ENCODE peak calls at places on chromosomes 4 and X, in seven cellular contexts. A is fibroblast of mammary gland, M is mesendoderm, Q is pancreas, E is uterus, J is AG04450, P is GM23248. L is an unnamed sample.

GRCh38 chr4:124711469-124712416 is 789 bp downstream of the ANKRD50 start:
- DNase-seq in A (peak), M (peak), Q (peak), E (no peak), J (peak), P (peak), L (peak)

GRCh38 chrX:73817381-73818199 is 254.6 kb downstream of the CHIC1 start:
- DNase-seq in A (no peak), M (no peak), Q (no peak), E (no peak), J (no peak), P (peak), L (no peak)

GRCh38 chrX:153765138-153766079 is 1.4 kb downstream of the PLXNB3 start:
- DNase-seq in A (no peak), M (peak), Q (peak), E (peak), J (no peak), P (peak), L (no peak)

GRCh38 chr4:99755223-99755944 is 61.2 kb upstream of the DAPP1 start:
- DNase-seq in A (peak), M (peak), Q (no peak), E (no peak), J (no peak), P (peak), L (no peak)

GRCh38 chr4:72857787-72858186 is 211.7 kb downstream of the COX18 start:
- DNase-seq in A (peak), M (no peak), Q (no peak), E (peak), J (no peak), P (peak), L (no peak)

GRCh38 chr4:117678861-117679260 is 355.4 kb upstream of the NDST3 start:
- DNase-seq in A (no peak), M (peak), Q (no peak), E (no peak), J (no peak), P (no peak), L (no peak)

GRCh38 chr4:114078636-114079035 is 99.2 kb upstream of the ARSJ start:
- DNase-seq in A (peak), M (no peak), Q (no peak), E (no peak), J (no peak), P (peak), L (peak)

GRCh38 chr4:88814043-88814617 is 116.5 kb upstream of the NAP1L5 start:
- DNase-seq in A (no peak), M (peak), Q (no peak), E (no peak), J (no peak), P (no peak), L (no peak)

GRCh38 chr4:184355111-184355604 is 119.2 kb downstream of the IRF2 start:
- DNase-seq in A (peak), M (no peak), Q (no peak), E (no peak), J (peak), P (peak), L (peak)

GRCh38 chr4:152652102-152652501 is 27.7 kb downstream of the TMEM154 start:
- DNase-seq in A (no peak), M (no peak), Q (no peak), E (no peak), J (no peak), P (no peak), L (no peak)

GRCh38 chr4:149972407-149972806 is 105.8 kb upstream of the DCLK2 start:
- DNase-seq in A (peak), M (no peak), Q (no peak), E (no peak), J (no peak), P (no peak), L (no peak)

GRCh38 chr4:59671037-59671436 is 1529.1 kb upstream of the ADGRL3 start:
- DNase-seq in A (no peak), M (peak), Q (no peak), E (no peak), J (no peak), P (no peak), L (no peak)

GRCh38 chrX:86845101-86845500 is 672.5 kb upstream of the KLHL4 start:
- DNase-seq in A (no peak), M (no peak), Q (no peak), E (no peak), J (no peak), P (no peak), L (no peak)

GRCh38 chrX:77668391-77669237 is 117.4 kb downstream of the ATRX start:
- DNase-seq in A (peak), M (no peak), Q (no peak), E (no peak), J (no peak), P (peak), L (peak)

GRCh38 chrX:69951756-69952155 is 98.0 kb downstream of the AWAT2 start:
- DNase-seq in A (no peak), M (peak), Q (no peak), E (no peak), J (no peak), P (no peak), L (no peak)

GRCh38 chrX:155871934-155872333 is 9.2 kb upstream of the VAMP7 start:
- DNase-seq in A (no peak), M (no peak), Q (no peak), E (no peak), J (no peak), P (no peak), L (no peak)

GRCh38 chrX:155876704-155877103 is 4.4 kb upstream of the VAMP7 start:
- DNase-seq in A (no peak), M (no peak), Q (no peak), E (no peak), J (no peak), P (no peak), L (no peak)

GRCh38 chrX:155873203-155873602 is 7.9 kb upstream of the VAMP7 start:
- DNase-seq in A (no peak), M (no peak), Q (no peak), E (no peak), J (no peak), P (no peak), L (no peak)

GRCh38 chrX:155877288-155877687 is 3.9 kb upstream of the VAMP7 start:
- DNase-seq in A (no peak), M (no peak), Q (no peak), E (no peak), J (no peak), P (no peak), L (no peak)

GRCh38 chrX:155874571-155875244 is 6.4 kb upstream of the VAMP7 start:
- DNase-seq in A (no peak), M (no peak), Q (no peak), E (no peak), J (no peak), P (no peak), L (no peak)
- H3K4me3 ChIP-seq in A (no peak), M (no peak), Q (no peak), E (no peak), J (peak), P (no peak), L (peak)

GRCh38 chr4:1250527-1250812 is 1.5 kb upstream of the CTBP1 start:
- DNase-seq in A (no peak), M (no peak), Q (peak), E (no peak), J (no peak), P (no peak), L (no peak)
- H3K4me3 ChIP-seq in A (no peak), M (no peak), Q (peak), E (no peak), J (no peak), P (no peak), L (no peak)

GRCh38 chrX:131739823-131740222 is 195.9 kb downstream of the OR13H1 start:
- DNase-seq in A (no peak), M (no peak), Q (no peak), E (no peak), J (no peak), P (no peak), L (no peak)

GRCh38 chrX:131745942-131746489 is 202.1 kb downstream of the OR13H1 start:
- DNase-seq in A (no peak), M (no peak), Q (no peak), E (no peak), J (no peak), P (no peak), L (no peak)

GRCh38 chrX:131746491-131746968 is 202.7 kb downstream of the OR13H1 start:
- DNase-seq in A (peak), M (no peak), Q (no peak), E (peak), J (no peak), P (no peak), L (no peak)

GRCh38 chrX:131741103-131741581 is 197.3 kb downstream of the OR13H1 start:
- DNase-seq in A (peak), M (no peak), Q (no peak), E (peak), J (no peak), P (no peak), L (no peak)
- H3K4me3 ChIP-seq in A (peak), M (no peak), Q (peak), E (peak), J (no peak), P (no peak), L (no peak)

DNA sequence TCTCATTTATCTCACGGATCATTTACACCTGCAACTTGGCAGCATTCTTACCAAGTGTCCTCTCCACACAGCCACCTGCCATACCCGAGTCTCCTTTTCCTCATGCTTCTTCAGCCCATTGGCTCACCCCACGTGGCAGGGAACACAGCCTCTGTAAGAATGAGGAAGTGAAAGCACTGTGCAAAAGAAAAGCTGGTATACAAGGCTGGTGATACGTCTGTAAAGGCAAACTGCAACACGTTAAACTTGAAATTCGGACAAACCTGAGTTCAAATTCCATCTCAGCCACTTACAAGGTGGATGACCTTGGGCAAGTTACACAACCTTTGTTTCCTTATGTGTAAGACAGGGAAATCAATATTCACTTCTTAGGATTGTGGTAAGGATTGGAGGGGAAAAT is 164.0 kb upstream of the RASGEF1B start:
- DNase-seq in A (no peak), M (no peak), Q (no peak), E (no peak), J (no peak), P (no peak), L (no peak)
- H3K4me3 ChIP-seq in A (no peak), M (no peak), Q (no peak), E (no peak), J (no peak), P (no peak), L (no peak)

DNA sequence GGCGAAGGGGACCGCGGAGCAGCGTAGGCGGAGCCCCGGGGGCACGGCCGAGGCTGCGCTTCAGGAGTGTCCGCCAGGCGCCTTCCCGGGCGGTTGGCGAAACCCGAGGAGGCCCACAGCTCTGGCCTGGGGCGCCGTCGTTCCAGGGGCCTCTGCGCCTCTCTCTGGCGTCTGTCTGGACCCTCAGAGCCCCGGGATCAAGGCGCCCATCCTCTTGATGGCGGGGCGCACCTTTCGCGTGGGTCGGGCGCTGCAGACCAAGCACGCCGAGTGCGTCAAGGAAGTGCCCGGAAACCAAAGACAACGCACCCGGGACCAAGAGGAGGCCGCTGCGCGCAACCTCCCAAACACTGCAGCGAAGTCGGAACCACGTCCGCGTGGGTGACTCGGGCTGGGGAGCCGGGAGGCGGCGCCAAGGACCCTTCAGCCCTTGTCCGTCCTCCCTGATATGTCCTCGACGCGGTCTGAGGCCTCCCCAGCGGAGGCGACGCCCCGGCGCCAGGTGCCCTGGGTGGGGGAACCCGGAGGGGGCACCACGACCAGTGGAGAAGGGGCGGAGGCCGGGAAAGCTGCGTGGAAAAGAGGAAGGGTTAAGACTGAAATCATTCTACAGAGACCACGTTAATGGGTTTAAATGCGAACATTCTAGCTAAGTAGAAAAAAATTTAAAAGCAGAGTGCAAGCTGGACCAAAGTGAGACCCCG is 9.9 kb downstream of the HMX1 start:
- DNase-seq in A (no peak), M (peak), Q (peak), E (no peak), J (no peak), P (no peak), L (no peak)
- H3K4me3 ChIP-seq in A (no peak), M (peak), Q (no peak), E (no peak), J (no peak), P (no peak), L (no peak)

GRCh38 chr4:5018603-5019002 is 655 bp downstream of the CYTL1 start:
- DNase-seq in A (no peak), M (no peak), Q (no peak), E (no peak), J (no peak), P (no peak), L (no peak)

GRCh38 chr4:5020341-5020740 is 1.1 kb upstream of the CYTL1 start:
- DNase-seq in A (no peak), M (no peak), Q (no peak), E (no peak), J (no peak), P (no peak), L (no peak)

GRCh38 chr4:5019796-5020195 is 538 bp upstream of the CYTL1 start:
- DNase-seq in A (no peak), M (no peak), Q (no peak), E (no peak), J (no peak), P (no peak), L (no peak)

GRCh38 chr4:5018096-5018495 is 1.2 kb downstream of the CYTL1 start:
- DNase-seq in A (no peak), M (no peak), Q (no peak), E (no peak), J (no peak), P (no peak), L (no peak)

DNA sequence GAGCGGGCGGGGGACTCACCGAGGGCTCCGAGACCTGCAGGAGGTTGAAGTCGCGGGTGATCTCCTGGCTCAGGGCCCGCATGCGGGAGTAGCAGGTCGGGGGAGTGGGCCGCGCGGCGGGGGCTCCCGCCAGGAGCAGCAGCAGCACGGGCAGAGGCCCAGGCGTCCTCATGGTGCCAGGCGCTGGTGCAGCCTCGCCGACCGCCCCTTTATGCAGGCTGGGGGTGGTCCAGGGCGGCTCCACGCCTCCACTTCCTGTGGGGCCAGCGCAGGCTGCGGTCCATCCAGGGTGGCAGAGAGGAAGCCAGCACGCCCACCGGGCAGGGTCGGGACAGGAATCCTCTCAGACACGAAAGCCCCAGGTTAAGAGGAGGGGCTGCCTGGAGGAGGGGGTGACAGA is at the start of gene CYTL1:
- DNase-seq in A (no peak), M (peak), Q (no peak), E (no peak), J (no peak), P (no peak), L (no peak)
- H3K4me3 ChIP-seq in A (no peak), M (no peak), Q (no peak), E (no peak), J (peak), P (no peak), L (peak)

GRCh38 chrX:37545066-37545465 is 26.4 kb upstream of the LANCL3 start:
- DNase-seq in A (no peak), M (no peak), Q (peak), E (no peak), J (no peak), P (no peak), L (no peak)
- H3K4me3 ChIP-seq in A (no peak), M (no peak), Q (no peak), E (no peak), J (no peak), P (no peak), L (no peak)

GRCh38 chrX:38221391-38221929 is 789 bp upstream of the SRPX start:
- DNase-seq in A (peak), M (no peak), Q (no peak), E (no peak), J (no peak), P (peak), L (no peak)

GRCh38 chrX:38225093-38225492 is 4.4 kb upstream of the SRPX start:
- DNase-seq in A (peak), M (peak), Q (no peak), E (no peak), J (no peak), P (peak), L (no peak)

GRCh38 chrX:38224160-38224559 is 3.5 kb upstream of the SRPX start:
- DNase-seq in A (no peak), M (no peak), Q (no peak), E (no peak), J (no peak), P (no peak), L (no peak)

GRCh38 chrX:38220024-38220935 is at the start of gene SRPX:
- DNase-seq in A (peak), M (peak), Q (peak), E (peak), J (no peak), P (peak), L (no peak)

DNA sequence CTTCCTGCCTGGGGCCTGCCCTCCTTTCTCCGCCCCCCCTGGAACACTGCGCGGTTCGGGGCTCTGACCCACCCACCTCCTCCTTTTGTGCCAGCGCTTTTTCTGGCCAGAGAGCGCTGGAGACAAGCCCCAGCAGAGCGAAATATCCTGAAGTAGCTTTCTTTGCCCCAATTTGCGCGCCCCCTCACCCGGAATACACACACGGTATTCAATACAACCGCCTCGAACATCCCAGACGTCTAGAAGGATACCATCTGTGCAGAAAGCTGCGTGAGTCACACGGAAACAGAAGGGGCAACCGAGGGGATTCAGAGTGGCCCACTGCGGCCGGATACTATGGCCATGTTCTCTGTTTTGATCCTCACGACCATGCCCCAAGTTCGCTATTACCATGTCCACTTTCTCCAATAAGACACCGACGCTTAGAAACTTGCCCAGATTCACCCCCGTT is 290 bp upstream of the SRPX start:
- DNase-seq in A (peak), M (no peak), Q (no peak), E (peak), J (no peak), P (peak), L (no peak)
- H3K4me3 ChIP-seq in A (peak), M (no peak), Q (peak), E (peak), J (peak), P (peak), L (peak)